ENCODE peak calls at places on chromosomes 11 and 22, in six cellular contexts. One of them, this sample, is unnamed.
A peak's percentile ranks its signal among the peaks of the same experiment; 100 is the strongest.

GRCh38 chr11:117873828-117874125 is 2.7 kb downstream of the FXYD6 start:
- DNase-seq in Peyer's patch: no peak
- DNase-seq in endothelial cell: no peak
- DNase-seq in epithelial cell of esophagus: no peak
- DNase-seq in lower lobe of right lung: no peak
- DNase-seq in HFFc6: no peak
- DNase-seq in this sample: no peak

GRCh38 chr11:2587132-2587930 is 112.5 kb downstream of the KCNQ1OT1 start:
- DNase-seq in Peyer's patch: peak; percentile 38
- DNase-seq in endothelial cell: peak; percentile 3
- DNase-seq in epithelial cell of esophagus: no peak
- DNase-seq in lower lobe of right lung: peak; percentile 41
- DNase-seq in HFFc6: no peak
- DNase-seq in this sample: peak; percentile 38

GRCh38 chr22:19663286-19663815 is 51.0 kb upstream of the SEPTIN5 start:
- DNase-seq in Peyer's patch: no peak
- DNase-seq in endothelial cell: no peak
- DNase-seq in epithelial cell of esophagus: peak; percentile 46
- DNase-seq in lower lobe of right lung: peak; percentile 69
- DNase-seq in HFFc6: peak; percentile 31
- DNase-seq in this sample: no peak

GRCh38 chr11:25992254-25992653 is 339.7 kb upstream of the ANO3 start:
- DNase-seq in Peyer's patch: no peak
- DNase-seq in endothelial cell: no peak
- DNase-seq in epithelial cell of esophagus: no peak
- DNase-seq in lower lobe of right lung: no peak
- DNase-seq in HFFc6: no peak
- DNase-seq in this sample: no peak

GRCh38 chr11:17839450-17839849 is 104.9 kb downstream of the KCNC1 start:
- DNase-seq in Peyer's patch: no peak
- DNase-seq in endothelial cell: no peak
- DNase-seq in epithelial cell of esophagus: no peak
- DNase-seq in lower lobe of right lung: no peak
- DNase-seq in HFFc6: no peak
- DNase-seq in this sample: no peak

GRCh38 chr11:17267576-17267975 is 9.0 kb upstream of the NUCB2 start:
- DNase-seq in Peyer's patch: no peak
- DNase-seq in endothelial cell: no peak
- DNase-seq in epithelial cell of esophagus: peak; percentile 99
- DNase-seq in lower lobe of right lung: no peak
- DNase-seq in HFFc6: peak; percentile 88
- DNase-seq in this sample: no peak

GRCh38 chr11:101913631-101914030 is 1.2 kb upstream of the CEP126 start:
- DNase-seq in Peyer's patch: no peak
- DNase-seq in endothelial cell: no peak
- DNase-seq in epithelial cell of esophagus: no peak
- DNase-seq in lower lobe of right lung: no peak
- DNase-seq in HFFc6: no peak
- DNase-seq in this sample: no peak

GRCh38 chr11:69837791-69838190 is 18.6 kb upstream of the FGF3 start:
- DNase-seq in Peyer's patch: peak; percentile 18
- DNase-seq in endothelial cell: no peak
- DNase-seq in epithelial cell of esophagus: no peak
- DNase-seq in lower lobe of right lung: no peak
- DNase-seq in HFFc6: no peak
- DNase-seq in this sample: no peak

GRCh38 chr11:123209591-123209990 is 14.5 kb upstream of the CLMP start:
- DNase-seq in Peyer's patch: no peak
- DNase-seq in endothelial cell: no peak
- DNase-seq in epithelial cell of esophagus: no peak
- DNase-seq in lower lobe of right lung: no peak
- DNase-seq in HFFc6: no peak
- DNase-seq in this sample: no peak

GRCh38 chr22:40922484-40923303 is 28.5 kb upstream of the RBX1 start:
- DNase-seq in Peyer's patch: no peak
- DNase-seq in endothelial cell: peak; percentile 19
- DNase-seq in epithelial cell of esophagus: peak; percentile 69
- DNase-seq in lower lobe of right lung: no peak
- DNase-seq in HFFc6: peak; percentile 69
- DNase-seq in this sample: no peak

GRCh38 chr11:128330203-128330602 is 257.2 kb downstream of the ETS1 start:
- DNase-seq in Peyer's patch: no peak
- DNase-seq in endothelial cell: no peak
- DNase-seq in epithelial cell of esophagus: no peak
- DNase-seq in lower lobe of right lung: no peak
- DNase-seq in HFFc6: no peak
- DNase-seq in this sample: no peak

GRCh38 chr22:30422481-30423295 is 2.9 kb upstream of the MTFP1 start:
- DNase-seq in Peyer's patch: peak; percentile 90
- DNase-seq in endothelial cell: no peak
- DNase-seq in epithelial cell of esophagus: peak; percentile 95
- DNase-seq in lower lobe of right lung: peak; percentile 66
- DNase-seq in HFFc6: peak; percentile 94
- DNase-seq in this sample: peak; percentile 78

GRCh38 chr11:108606070-108606469 is 12.5 kb upstream of the EXPH5 start:
- DNase-seq in Peyer's patch: no peak
- DNase-seq in endothelial cell: no peak
- DNase-seq in epithelial cell of esophagus: no peak
- DNase-seq in lower lobe of right lung: no peak
- DNase-seq in HFFc6: no peak
- DNase-seq in this sample: no peak

GRCh38 chr11:134032031-134032430 is 36.8 kb upstream of the JAM3 start:
- DNase-seq in Peyer's patch: no peak
- DNase-seq in endothelial cell: no peak
- DNase-seq in epithelial cell of esophagus: no peak
- DNase-seq in lower lobe of right lung: peak; percentile 7
- DNase-seq in HFFc6: no peak
- DNase-seq in this sample: no peak

GRCh38 chr11:2684581-2684980 is 15.2 kb downstream of the KCNQ1OT1 start:
- DNase-seq in Peyer's patch: peak; percentile 31
- DNase-seq in endothelial cell: no peak
- DNase-seq in epithelial cell of esophagus: no peak
- DNase-seq in lower lobe of right lung: no peak
- DNase-seq in HFFc6: no peak
- DNase-seq in this sample: peak; percentile 20

GRCh38 chr11:94924074-94925031 is 49.0 kb downstream of the CWC15 start:
- DNase-seq in Peyer's patch: no peak
- DNase-seq in endothelial cell: no peak
- DNase-seq in epithelial cell of esophagus: no peak
- DNase-seq in lower lobe of right lung: no peak
- DNase-seq in HFFc6: no peak
- DNase-seq in this sample: no peak

GRCh38 chr11:74707602-74708510 is 23.4 kb downstream of the CHRDL2 start:
- DNase-seq in Peyer's patch: no peak
- DNase-seq in endothelial cell: no peak
- DNase-seq in epithelial cell of esophagus: no peak
- DNase-seq in lower lobe of right lung: no peak
- DNase-seq in HFFc6: no peak
- DNase-seq in this sample: no peak

GRCh38 chr11:112971200-112971599 is 10.0 kb downstream of the NCAM1 start:
- DNase-seq in Peyer's patch: no peak
- DNase-seq in endothelial cell: no peak
- DNase-seq in epithelial cell of esophagus: no peak
- DNase-seq in lower lobe of right lung: no peak
- DNase-seq in HFFc6: no peak
- DNase-seq in this sample: no peak

GRCh38 chr11:72525466-72525865 is 91.1 kb upstream of the CLPB start:
- DNase-seq in Peyer's patch: no peak
- DNase-seq in endothelial cell: no peak
- DNase-seq in epithelial cell of esophagus: no peak
- DNase-seq in lower lobe of right lung: peak; percentile 63
- DNase-seq in HFFc6: no peak
- DNase-seq in this sample: no peak

GRCh38 chr11:103016031-103016430 is 60.5 kb upstream of the MMP13 start:
- DNase-seq in Peyer's patch: no peak
- DNase-seq in endothelial cell: no peak
- DNase-seq in epithelial cell of esophagus: no peak
- DNase-seq in lower lobe of right lung: no peak
- DNase-seq in HFFc6: no peak
- DNase-seq in this sample: no peak

GRCh38 chr11:69664103-69664775 is 10.9 kb downstream of the LTO1 start:
- DNase-seq in Peyer's patch: no peak
- DNase-seq in endothelial cell: no peak
- DNase-seq in epithelial cell of esophagus: no peak
- DNase-seq in lower lobe of right lung: peak; percentile 27
- DNase-seq in HFFc6: no peak
- DNase-seq in this sample: peak; percentile 41

GRCh38 chr22:47423861-47424820 is 661.7 kb downstream of the TBC1D22A start:
- DNase-seq in Peyer's patch: no peak
- DNase-seq in endothelial cell: no peak
- DNase-seq in epithelial cell of esophagus: no peak
- DNase-seq in lower lobe of right lung: no peak
- DNase-seq in HFFc6: no peak
- DNase-seq in this sample: no peak

GRCh38 chr11:34869425-34869824 is 46.8 kb downstream of the APIP start:
- DNase-seq in Peyer's patch: no peak
- DNase-seq in endothelial cell: no peak
- DNase-seq in epithelial cell of esophagus: no peak
- DNase-seq in lower lobe of right lung: no peak
- DNase-seq in HFFc6: no peak
- DNase-seq in this sample: no peak
- TF ChIP-seq CTCF in Peyer's patch: no peak
- TF ChIP-seq CTCF in endothelial cell: peak; percentile 43
- TF ChIP-seq CTCF in epithelial cell of esophagus: no peak
- TF ChIP-seq CTCF in lower lobe of right lung: no peak
- TF ChIP-seq CTCF in HFFc6: peak; percentile 55
- TF ChIP-seq CTCF in this sample: no peak

GRCh38 chr22:39444247-39444800 is 12.5 kb upstream of the MGAT3 start:
- DNase-seq in Peyer's patch: no peak
- DNase-seq in endothelial cell: no peak
- DNase-seq in epithelial cell of esophagus: no peak
- DNase-seq in lower lobe of right lung: no peak
- DNase-seq in HFFc6: no peak
- DNase-seq in this sample: no peak

GRCh38 chr22:39443416-39443815 is 13.4 kb upstream of the MGAT3 start:
- DNase-seq in Peyer's patch: no peak
- DNase-seq in endothelial cell: no peak
- DNase-seq in epithelial cell of esophagus: no peak
- DNase-seq in lower lobe of right lung: no peak
- DNase-seq in HFFc6: no peak
- DNase-seq in this sample: no peak

GRCh38 chr22:39444937-39445465 is 11.8 kb upstream of the MGAT3 start:
- DNase-seq in Peyer's patch: no peak
- DNase-seq in endothelial cell: no peak
- DNase-seq in epithelial cell of esophagus: no peak
- DNase-seq in lower lobe of right lung: no peak
- DNase-seq in HFFc6: no peak
- DNase-seq in this sample: no peak

GRCh38 chr22:39448205-39449054 is 8.4 kb upstream of the MGAT3 start:
- DNase-seq in Peyer's patch: peak; percentile 58
- DNase-seq in endothelial cell: no peak
- DNase-seq in epithelial cell of esophagus: peak; percentile 78
- DNase-seq in lower lobe of right lung: no peak
- DNase-seq in HFFc6: no peak
- DNase-seq in this sample: no peak

GRCh38 chr22:39446239-39446721 is 10.5 kb upstream of the MGAT3 start:
- DNase-seq in Peyer's patch: peak; percentile 73
- DNase-seq in endothelial cell: no peak
- DNase-seq in epithelial cell of esophagus: no peak
- DNase-seq in lower lobe of right lung: no peak
- DNase-seq in HFFc6: no peak
- DNase-seq in this sample: no peak
- TF ChIP-seq CTCF in Peyer's patch: no peak
- TF ChIP-seq CTCF in endothelial cell: no peak
- TF ChIP-seq CTCF in epithelial cell of esophagus: no peak
- TF ChIP-seq CTCF in lower lobe of right lung: no peak
- TF ChIP-seq CTCF in HFFc6: no peak
- TF ChIP-seq CTCF in this sample: no peak

DNA sequence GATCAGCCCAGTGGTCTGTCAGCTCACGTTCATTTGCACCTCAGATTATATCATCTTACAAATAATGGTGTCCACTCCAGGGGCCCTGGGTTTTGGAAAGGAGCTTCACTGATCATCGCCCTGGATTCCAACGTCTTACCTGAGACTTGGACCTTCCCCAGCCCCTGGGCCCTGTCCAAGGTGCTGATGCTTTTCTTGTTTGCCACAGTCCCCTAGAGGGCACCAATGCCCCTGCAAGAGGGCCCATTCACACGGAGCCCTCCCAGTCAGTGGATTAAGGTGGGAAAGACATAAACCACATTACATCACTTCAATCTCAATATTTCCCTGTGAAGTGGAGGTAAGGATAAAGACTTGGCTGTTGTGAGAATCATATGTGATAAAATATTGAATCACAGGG is 167.2 kb downstream of the BUD13 start:
- DNase-seq in Peyer's patch: no peak
- DNase-seq in endothelial cell: peak; percentile 88
- DNase-seq in epithelial cell of esophagus: peak; percentile 21
- DNase-seq in lower lobe of right lung: no peak
- DNase-seq in HFFc6: no peak
- DNase-seq in this sample: no peak
- TF ChIP-seq CTCF in Peyer's patch: peak; percentile 17
- TF ChIP-seq CTCF in endothelial cell: peak; percentile 37
- TF ChIP-seq CTCF in epithelial cell of esophagus: peak; percentile 24
- TF ChIP-seq CTCF in lower lobe of right lung: peak; percentile 10
- TF ChIP-seq CTCF in HFFc6: peak; percentile 28
- TF ChIP-seq CTCF in this sample: no peak

GRCh38 chr11:65013692-65014145 is 241 bp upstream of the ARL2 start:
- DNase-seq in Peyer's patch: peak; percentile 96
- DNase-seq in endothelial cell: peak; percentile 93
- DNase-seq in epithelial cell of esophagus: peak; percentile 87
- DNase-seq in lower lobe of right lung: peak; percentile 94
- DNase-seq in HFFc6: peak; percentile 80
- DNase-seq in this sample: peak; percentile 83
- TF ChIP-seq CTCF in Peyer's patch: peak; percentile 90
- TF ChIP-seq CTCF in endothelial cell: peak; percentile 91
- TF ChIP-seq CTCF in epithelial cell of esophagus: no peak
- TF ChIP-seq CTCF in lower lobe of right lung: no peak
- TF ChIP-seq CTCF in HFFc6: no peak
- TF ChIP-seq CTCF in this sample: peak; percentile 87

GRCh38 chr22:20858615-20859416 is at the start of the genes PI4KA and SNAP29:
- DNase-seq in Peyer's patch: peak; percentile 100
- DNase-seq in endothelial cell: peak; percentile 95
- DNase-seq in epithelial cell of esophagus: peak; percentile 98
- DNase-seq in lower lobe of right lung: peak; percentile 100
- DNase-seq in HFFc6: peak; percentile 98
- DNase-seq in this sample: peak; percentile 99
- TF ChIP-seq CTCF in Peyer's patch: peak; percentile 51
- TF ChIP-seq CTCF in endothelial cell: no peak
- TF ChIP-seq CTCF in epithelial cell of esophagus: no peak
- TF ChIP-seq CTCF in lower lobe of right lung: peak; percentile 12
- TF ChIP-seq CTCF in HFFc6: no peak
- TF ChIP-seq CTCF in this sample: no peak

This sample was measured in CD14-positive monocyte.